ENCODE peak calls at places on chromosome 14, in five cellular contexts. One of them, this sample, is unnamed.

GRCh38 chr14:20662968-20663731 is 21.2 kb upstream of the RNASE4 start:
- DNase-seq in natural killer cell: peak
- DNase-seq in SK-MEL-5: peak
- DNase-seq in CD4-positive, alpha-beta T cell: peak
- DNase-seq in T-helper 9 cell: peak
- DNase-seq in this sample: peak

GRCh38 chr14:21269252-21270046 is at the start of gene HNRNPC:
- DNase-seq in CD4-positive, alpha-beta T cell: peak
- DNase-seq in natural killer cell: peak
- DNase-seq in SK-MEL-5: peak
- DNase-seq in T-helper 9 cell: peak
- DNase-seq in this sample: peak

GRCh38 chr14:61517861-61518802 is 177.2 kb upstream of the HIF1A start:
- DNase-seq in SK-MEL-5: no peak
- DNase-seq in T-helper 9 cell: no peak
- DNase-seq in CD4-positive, alpha-beta T cell: no peak
- DNase-seq in natural killer cell: no peak
- DNase-seq in this sample: no peak

GRCh38 chr14:92600318-92601053 is 86.9 kb downstream of the RIN3 start:
- DNase-seq in T-helper 9 cell: no peak
- DNase-seq in SK-MEL-5: peak
- DNase-seq in natural killer cell: no peak
- DNase-seq in CD4-positive, alpha-beta T cell: no peak
- DNase-seq in this sample: no peak

GRCh38 chr14:22986508-22987054 is 4.2 kb upstream of the AJUBA start:
- DNase-seq in T-helper 9 cell: peak
- DNase-seq in SK-MEL-5: peak
- DNase-seq in CD4-positive, alpha-beta T cell: peak
- DNase-seq in natural killer cell: peak
- DNase-seq in this sample: peak

GRCh38 chr14:74085047-74085637 is 386 bp downstream of the LIN52 start:
- DNase-seq in CD4-positive, alpha-beta T cell: peak
- DNase-seq in T-helper 9 cell: no peak
- DNase-seq in natural killer cell: peak
- DNase-seq in SK-MEL-5: peak
- DNase-seq in this sample: no peak

GRCh38 chr14:33938131-33938949 is 12.5 kb downstream of the EGLN3 start:
- DNase-seq in natural killer cell: no peak
- DNase-seq in CD4-positive, alpha-beta T cell: no peak
- DNase-seq in SK-MEL-5: no peak
- DNase-seq in T-helper 9 cell: no peak
- DNase-seq in this sample: no peak

GRCh38 chr14:62957562-62957961 is 87.7 kb downstream of the KCNH5 start:
- DNase-seq in CD4-positive, alpha-beta T cell: no peak
- DNase-seq in SK-MEL-5: no peak
- DNase-seq in natural killer cell: no peak
- DNase-seq in T-helper 9 cell: no peak
- DNase-seq in this sample: no peak

GRCh38 chr14:68884031-68885030 is 91.5 kb upstream of the ZFP36L1 start:
- DNase-seq in natural killer cell: no peak
- DNase-seq in CD4-positive, alpha-beta T cell: no peak
- DNase-seq in SK-MEL-5: no peak
- DNase-seq in T-helper 9 cell: no peak
- DNase-seq in this sample: no peak

GRCh38 chr14:99537399-99537798 is 56.2 kb downstream of the CCNK start:
- DNase-seq in natural killer cell: no peak
- DNase-seq in SK-MEL-5: no peak
- DNase-seq in T-helper 9 cell: no peak
- DNase-seq in CD4-positive, alpha-beta T cell: no peak
- DNase-seq in this sample: no peak

GRCh38 chr14:60357551-60357930 is 108.5 kb downstream of the PPM1A start:
- DNase-seq in SK-MEL-5: no peak
- DNase-seq in T-helper 9 cell: no peak
- DNase-seq in CD4-positive, alpha-beta T cell: no peak
- DNase-seq in natural killer cell: no peak
- DNase-seq in this sample: no peak

GRCh38 chr14:33999771-34000291 is 49.0 kb upstream of the EGLN3 start:
- DNase-seq in T-helper 9 cell: no peak
- DNase-seq in CD4-positive, alpha-beta T cell: no peak
- DNase-seq in SK-MEL-5: no peak
- DNase-seq in natural killer cell: no peak
- DNase-seq in this sample: no peak

GRCh38 chr14:65803886-65804285 is 391.4 kb downstream of the FUT8 start:
- DNase-seq in CD4-positive, alpha-beta T cell: no peak
- DNase-seq in T-helper 9 cell: no peak
- DNase-seq in SK-MEL-5: no peak
- DNase-seq in natural killer cell: no peak
- DNase-seq in this sample: no peak

GRCh38 chr14:67343601-67344230 is 15.9 kb downstream of the ATP6V1D start:
- DNase-seq in CD4-positive, alpha-beta T cell: no peak
- DNase-seq in SK-MEL-5: no peak
- DNase-seq in T-helper 9 cell: no peak
- DNase-seq in natural killer cell: no peak
- DNase-seq in this sample: no peak

GRCh38 chr14:36619131-36619530 is 36.7 kb upstream of the NKX2-8 start:
- DNase-seq in CD4-positive, alpha-beta T cell: no peak
- DNase-seq in natural killer cell: no peak
- DNase-seq in T-helper 9 cell: no peak
- DNase-seq in SK-MEL-5: peak
- DNase-seq in this sample: no peak

GRCh38 chr14:101397206-101397605 is 164.1 kb upstream of the DIO3 start:
- DNase-seq in CD4-positive, alpha-beta T cell: no peak
- DNase-seq in SK-MEL-5: no peak
- DNase-seq in T-helper 9 cell: no peak
- DNase-seq in natural killer cell: no peak
- DNase-seq in this sample: no peak

GRCh38 chr14:103055693-103056092 is 1.7 kb downstream of the CDC42BPB start:
- DNase-seq in natural killer cell: no peak
- DNase-seq in T-helper 9 cell: no peak
- DNase-seq in CD4-positive, alpha-beta T cell: no peak
- DNase-seq in SK-MEL-5: no peak
- DNase-seq in this sample: no peak

GRCh38 chr14:94476018-94476417 is at the start of gene SERPINA9:
- DNase-seq in SK-MEL-5: no peak
- DNase-seq in natural killer cell: no peak
- DNase-seq in CD4-positive, alpha-beta T cell: no peak
- DNase-seq in T-helper 9 cell: no peak
- DNase-seq in this sample: no peak

GRCh38 chr14:75049136-75049535 is 2.1 kb downstream of the MLH3 start:
- DNase-seq in CD4-positive, alpha-beta T cell: no peak
- DNase-seq in natural killer cell: no peak
- DNase-seq in T-helper 9 cell: no peak
- DNase-seq in SK-MEL-5: no peak
- DNase-seq in this sample: no peak

GRCh38 chr14:66105819-66106218 is 380.4 kb upstream of the CCDC196 start:
- DNase-seq in CD4-positive, alpha-beta T cell: no peak
- DNase-seq in natural killer cell: no peak
- DNase-seq in SK-MEL-5: no peak
- DNase-seq in T-helper 9 cell: no peak
- DNase-seq in this sample: no peak

GRCh38 chr14:95619785-95620417 is 66.3 kb upstream of the TCL1B start:
- DNase-seq in natural killer cell: no peak
- DNase-seq in T-helper 9 cell: no peak
- DNase-seq in SK-MEL-5: no peak
- DNase-seq in CD4-positive, alpha-beta T cell: no peak
- DNase-seq in this sample: no peak

GRCh38 chr14:53630336-53630735 is 326.3 kb downstream of the BMP4 start:
- DNase-seq in SK-MEL-5: no peak
- DNase-seq in T-helper 9 cell: no peak
- DNase-seq in natural killer cell: no peak
- DNase-seq in CD4-positive, alpha-beta T cell: no peak
- DNase-seq in this sample: no peak

GRCh38 chr14:78403278-78403815 is 233.2 kb downstream of the NRXN3 start:
- DNase-seq in CD4-positive, alpha-beta T cell: no peak
- DNase-seq in natural killer cell: no peak
- DNase-seq in T-helper 9 cell: no peak
- DNase-seq in SK-MEL-5: peak
- DNase-seq in this sample: no peak

GRCh38 chr14:52119030-52119429 is 50.2 kb upstream of the NID2 start:
- DNase-seq in T-helper 9 cell: no peak
- DNase-seq in natural killer cell: no peak
- DNase-seq in SK-MEL-5: peak
- DNase-seq in CD4-positive, alpha-beta T cell: no peak
- DNase-seq in this sample: no peak

GRCh38 chr14:61476737-61477410 is 155.5 kb downstream of the PRKCH start:
- DNase-seq in natural killer cell: no peak
- DNase-seq in T-helper 9 cell: no peak
- DNase-seq in SK-MEL-5: peak
- DNase-seq in CD4-positive, alpha-beta T cell: peak
- DNase-seq in this sample: no peak

GRCh38 chr14:69428289-69428998 is 30.0 kb downstream of the SLC39A9 start:
- DNase-seq in natural killer cell: no peak
- DNase-seq in CD4-positive, alpha-beta T cell: no peak
- DNase-seq in T-helper 9 cell: no peak
- DNase-seq in SK-MEL-5: no peak
- DNase-seq in this sample: no peak

GRCh38 chr14:77376380-77376770 is 519 bp downstream of the TMED8 start:
- DNase-seq in T-helper 9 cell: peak
- DNase-seq in CD4-positive, alpha-beta T cell: peak
- DNase-seq in natural killer cell: no peak
- DNase-seq in SK-MEL-5: no peak
- DNase-seq in this sample: no peak

GRCh38 chr14:82419933-82420332 is 886.3 kb upstream of the SEL1L start:
- DNase-seq in CD4-positive, alpha-beta T cell: no peak
- DNase-seq in natural killer cell: no peak
- DNase-seq in SK-MEL-5: no peak
- DNase-seq in T-helper 9 cell: no peak
- DNase-seq in this sample: no peak

GRCh38 chr14:92516966-92517350 is 3.4 kb downstream of the RIN3 start:
- DNase-seq in natural killer cell: no peak
- DNase-seq in CD4-positive, alpha-beta T cell: no peak
- DNase-seq in T-helper 9 cell: no peak
- DNase-seq in SK-MEL-5: no peak
- DNase-seq in this sample: no peak

GRCh38 chr14:29892327-29892726 is 35.3 kb downstream of the PRKD1 start:
- DNase-seq in CD4-positive, alpha-beta T cell: no peak
- DNase-seq in SK-MEL-5: no peak
- DNase-seq in natural killer cell: no peak
- DNase-seq in T-helper 9 cell: no peak
- DNase-seq in this sample: no peak

GRCh38 chr14:26528415-26529182 is 69.2 kb downstream of the NOVA1 start:
- DNase-seq in natural killer cell: no peak
- DNase-seq in SK-MEL-5: no peak
- DNase-seq in T-helper 9 cell: no peak
- DNase-seq in CD4-positive, alpha-beta T cell: no peak
- DNase-seq in this sample: no peak

GRCh38 chr14:61927015-61927414 is 164.8 kb downstream of the SNAPC1 start:
- DNase-seq in natural killer cell: no peak
- DNase-seq in CD4-positive, alpha-beta T cell: no peak
- DNase-seq in T-helper 9 cell: no peak
- DNase-seq in SK-MEL-5: no peak
- DNase-seq in this sample: no peak

GRCh38 chr14:104685216-104685997 is 4.0 kb upstream of the INF2 start:
- DNase-seq in T-helper 9 cell: no peak
- DNase-seq in CD4-positive, alpha-beta T cell: no peak
- DNase-seq in SK-MEL-5: no peak
- DNase-seq in natural killer cell: no peak
- DNase-seq in this sample: no peak

GRCh38 chr14:36663404-36664321 is 2.0 kb downstream of the PAX9 start:
- DNase-seq in natural killer cell: no peak
- DNase-seq in CD4-positive, alpha-beta T cell: no peak
- DNase-seq in SK-MEL-5: no peak
- DNase-seq in T-helper 9 cell: no peak
- DNase-seq in this sample: no peak

GRCh38 chr14:23299986-23300686 is 2.5 kb downstream of the PPP1R3E start:
- DNase-seq in T-helper 9 cell: no peak
- DNase-seq in SK-MEL-5: no peak
- DNase-seq in natural killer cell: no peak
- DNase-seq in CD4-positive, alpha-beta T cell: no peak
- DNase-seq in this sample: no peak

GRCh38 chr14:105480165-105480564 is 5.5 kb downstream of the CRIP2 start:
- DNase-seq in SK-MEL-5: no peak
- DNase-seq in CD4-positive, alpha-beta T cell: no peak
- DNase-seq in natural killer cell: no peak
- DNase-seq in T-helper 9 cell: no peak
- DNase-seq in this sample: no peak

GRCh38 chr14:99246536-99247083 is 25.4 kb downstream of the BCL11B start:
- DNase-seq in T-helper 9 cell: peak
- DNase-seq in natural killer cell: no peak
- DNase-seq in SK-MEL-5: no peak
- DNase-seq in CD4-positive, alpha-beta T cell: peak
- DNase-seq in this sample: peak

This sample was measured in T-cell.